ENCODE peak calls at places on chromosomes 1 and 21, in seven cellular contexts. One of them, this sample, is unnamed.

GRCh38 chr1:206941766-206942418 is 4.4 kb downstream of the PIGR start:
- DNase-seq in fibroblast of lung: no peak
- DNase-seq in body of pancreas: peak
- DNase-seq in Caco-2: peak
- DNase-seq in colonic mucosa: peak
- DNase-seq in astrocyte of the cerebellum: no peak
- DNase-seq in AG10803: no peak
- DNase-seq in this sample: no peak

GRCh38 chr1:99806882-99807281 is 40.4 kb upstream of the FRRS1 start:
- DNase-seq in astrocyte of the cerebellum: no peak
- DNase-seq in AG10803: no peak
- DNase-seq in fibroblast of lung: no peak
- DNase-seq in body of pancreas: no peak
- DNase-seq in Caco-2: no peak
- DNase-seq in colonic mucosa: no peak
- DNase-seq in this sample: no peak

GRCh38 chr1:10621906-10622305 is 147.2 kb downstream of the PEX14 start:
- DNase-seq in body of pancreas: no peak
- DNase-seq in fibroblast of lung: no peak
- DNase-seq in astrocyte of the cerebellum: no peak
- DNase-seq in AG10803: no peak
- DNase-seq in Caco-2: no peak
- DNase-seq in colonic mucosa: no peak
- DNase-seq in this sample: no peak

GRCh38 chr1:38743184-38743583 is 116.4 kb downstream of the RRAGC start:
- DNase-seq in body of pancreas: no peak
- DNase-seq in Caco-2: no peak
- DNase-seq in colonic mucosa: no peak
- DNase-seq in AG10803: no peak
- DNase-seq in astrocyte of the cerebellum: no peak
- DNase-seq in fibroblast of lung: no peak
- DNase-seq in this sample: no peak

GRCh38 chr1:181812211-181812610 is 249.3 kb downstream of the ZNF648 start:
- DNase-seq in colonic mucosa: no peak
- DNase-seq in body of pancreas: no peak
- DNase-seq in astrocyte of the cerebellum: no peak
- DNase-seq in AG10803: no peak
- DNase-seq in Caco-2: no peak
- DNase-seq in fibroblast of lung: peak
- DNase-seq in this sample: no peak

GRCh38 chr1:244992833-244993232 is 128.5 kb upstream of the HNRNPU start:
- DNase-seq in AG10803: peak
- DNase-seq in colonic mucosa: no peak
- DNase-seq in fibroblast of lung: no peak
- DNase-seq in astrocyte of the cerebellum: no peak
- DNase-seq in Caco-2: no peak
- DNase-seq in body of pancreas: no peak
- DNase-seq in this sample: no peak

GRCh38 chr21:36548866-36549265 is 68.9 kb upstream of the CLDN14 start:
- DNase-seq in astrocyte of the cerebellum: no peak
- DNase-seq in colonic mucosa: no peak
- DNase-seq in Caco-2: no peak
- DNase-seq in body of pancreas: no peak
- DNase-seq in fibroblast of lung: no peak
- DNase-seq in AG10803: no peak
- DNase-seq in this sample: no peak

GRCh38 chr1:6348511-6349191 is 44.9 kb downstream of the ACOT7 start:
- DNase-seq in body of pancreas: no peak
- DNase-seq in fibroblast of lung: peak
- DNase-seq in colonic mucosa: peak
- DNase-seq in AG10803: peak
- DNase-seq in astrocyte of the cerebellum: peak
- DNase-seq in Caco-2: no peak
- DNase-seq in this sample: no peak

GRCh38 chr21:17612023-17612564 is 607 bp downstream of the BTG3 start:
- DNase-seq in AG10803: peak
- DNase-seq in body of pancreas: peak
- DNase-seq in colonic mucosa: peak
- DNase-seq in fibroblast of lung: peak
- DNase-seq in Caco-2: peak
- DNase-seq in astrocyte of the cerebellum: no peak
- DNase-seq in this sample: no peak

GRCh38 chr21:39452207-39452964 is 616 bp downstream of the SH3BGR start:
- DNase-seq in body of pancreas: no peak
- DNase-seq in colonic mucosa: no peak
- DNase-seq in fibroblast of lung: peak
- DNase-seq in Caco-2: no peak
- DNase-seq in AG10803: peak
- DNase-seq in astrocyte of the cerebellum: no peak
- DNase-seq in this sample: no peak

GRCh38 chr21:36854391-36854790 is 112.1 kb downstream of the HLCS start:
- DNase-seq in AG10803: no peak
- DNase-seq in body of pancreas: no peak
- DNase-seq in colonic mucosa: peak
- DNase-seq in Caco-2: no peak
- DNase-seq in fibroblast of lung: no peak
- DNase-seq in astrocyte of the cerebellum: no peak
- DNase-seq in this sample: no peak

GRCh38 chr1:180521474-180522203 is 19.3 kb upstream of the ACBD6 start:
- DNase-seq in AG10803: peak
- DNase-seq in body of pancreas: no peak
- DNase-seq in Caco-2: peak
- DNase-seq in fibroblast of lung: peak
- DNase-seq in astrocyte of the cerebellum: no peak
- DNase-seq in colonic mucosa: no peak
- DNase-seq in this sample: no peak

GRCh38 chr1:33791251-33791650 is 72.6 kb upstream of the HMGB4 start:
- DNase-seq in astrocyte of the cerebellum: no peak
- DNase-seq in fibroblast of lung: no peak
- DNase-seq in AG10803: no peak
- DNase-seq in Caco-2: no peak
- DNase-seq in colonic mucosa: no peak
- DNase-seq in body of pancreas: no peak
- DNase-seq in this sample: no peak

GRCh38 chr1:115771847-115772457 is 3.4 kb upstream of the CASQ2 start:
- DNase-seq in colonic mucosa: peak
- DNase-seq in astrocyte of the cerebellum: peak
- DNase-seq in fibroblast of lung: peak
- DNase-seq in AG10803: peak
- DNase-seq in body of pancreas: peak
- DNase-seq in Caco-2: peak
- DNase-seq in this sample: no peak

GRCh38 chr1:100539836-100540536 is 2.0 kb downstream of the GPR88 start:
- DNase-seq in AG10803: peak
- DNase-seq in Caco-2: no peak
- DNase-seq in astrocyte of the cerebellum: no peak
- DNase-seq in colonic mucosa: no peak
- DNase-seq in fibroblast of lung: peak
- DNase-seq in body of pancreas: no peak
- DNase-seq in this sample: no peak

DNA sequence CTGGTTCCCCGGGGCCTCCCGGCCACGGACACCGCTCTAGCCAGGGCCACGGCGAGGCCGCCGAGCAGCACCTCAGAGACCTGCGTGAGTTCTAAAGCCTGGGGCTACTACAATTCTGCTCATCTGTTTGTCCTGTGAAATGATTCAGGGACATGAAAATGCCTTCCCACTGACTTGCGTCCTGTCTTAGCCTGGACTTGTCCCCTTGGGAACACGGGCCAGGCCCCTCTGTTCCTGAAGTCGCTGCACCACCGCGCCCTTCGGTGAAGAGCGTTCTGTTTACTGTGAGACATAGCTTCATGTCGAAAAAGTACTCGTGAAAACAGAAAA is 11.9 kb downstream of the YBEY start:
- DNase-seq in colonic mucosa: no peak
- DNase-seq in astrocyte of the cerebellum: no peak
- DNase-seq in body of pancreas: no peak
- DNase-seq in Caco-2: no peak
- DNase-seq in AG10803: peak
- DNase-seq in fibroblast of lung: no peak
- DNase-seq in this sample: no peak
- H3K4me3 ChIP-seq in colonic mucosa: peak
- H3K4me3 ChIP-seq in astrocyte of the cerebellum: no peak
- H3K4me3 ChIP-seq in body of pancreas: no peak
- H3K4me3 ChIP-seq in Caco-2: no peak
- H3K4me3 ChIP-seq in AG10803: peak
- H3K4me3 ChIP-seq in fibroblast of lung: no peak
- H3K4me3 ChIP-seq in this sample: peak

GRCh38 chr1:28235746-28236655 is at the start of gene ATP5IF1:
- DNase-seq in fibroblast of lung: peak
- DNase-seq in colonic mucosa: peak
- DNase-seq in AG10803: peak
- DNase-seq in body of pancreas: peak
- DNase-seq in astrocyte of the cerebellum: peak
- DNase-seq in Caco-2: peak
- DNase-seq in this sample: peak
- TF ChIP-seq CTCF in fibroblast of lung: no peak
- TF ChIP-seq CTCF in colonic mucosa: no peak
- TF ChIP-seq CTCF in AG10803: no peak
- TF ChIP-seq CTCF in body of pancreas: no peak
- TF ChIP-seq CTCF in astrocyte of the cerebellum: no peak
- TF ChIP-seq CTCF in Caco-2: no peak
- TF ChIP-seq CTCF in this sample: no peak

GRCh38 chr1:1357871-1358432 is 403 bp downstream of the MXRA8 start:
- DNase-seq in fibroblast of lung: no peak
- DNase-seq in body of pancreas: no peak
- DNase-seq in astrocyte of the cerebellum: no peak
- DNase-seq in colonic mucosa: no peak
- DNase-seq in Caco-2: no peak
- DNase-seq in AG10803: no peak
- DNase-seq in this sample: no peak
- H3K4me3 ChIP-seq in fibroblast of lung: peak
- H3K4me3 ChIP-seq in body of pancreas: no peak
- H3K4me3 ChIP-seq in astrocyte of the cerebellum: peak
- H3K4me3 ChIP-seq in colonic mucosa: peak
- H3K4me3 ChIP-seq in Caco-2: no peak
- H3K4me3 ChIP-seq in AG10803: peak
- H3K4me3 ChIP-seq in this sample: peak

GRCh38 chr1:228403231-228403631 is 3.4 kb downstream of the TRIM11 start:
- DNase-seq in astrocyte of the cerebellum: no peak
- DNase-seq in colonic mucosa: no peak
- DNase-seq in fibroblast of lung: no peak
- DNase-seq in Caco-2: no peak
- DNase-seq in AG10803: no peak
- DNase-seq in body of pancreas: no peak
- DNase-seq in this sample: no peak
- TF ChIP-seq CTCF in astrocyte of the cerebellum: no peak
- TF ChIP-seq CTCF in colonic mucosa: no peak
- TF ChIP-seq CTCF in fibroblast of lung: no peak
- TF ChIP-seq CTCF in Caco-2: no peak
- TF ChIP-seq CTCF in AG10803: no peak
- TF ChIP-seq CTCF in body of pancreas: no peak
- TF ChIP-seq CTCF in this sample: no peak

GRCh38 chr1:50422946-50423669 is at the start of gene DMRTA2:
- DNase-seq in astrocyte of the cerebellum: no peak
- DNase-seq in Caco-2: peak
- DNase-seq in body of pancreas: no peak
- DNase-seq in fibroblast of lung: peak
- DNase-seq in AG10803: no peak
- DNase-seq in colonic mucosa: no peak
- DNase-seq in this sample: no peak
- H3K4me3 ChIP-seq in astrocyte of the cerebellum: peak
- H3K4me3 ChIP-seq in Caco-2: peak
- H3K4me3 ChIP-seq in body of pancreas: no peak
- H3K4me3 ChIP-seq in fibroblast of lung: peak
- H3K4me3 ChIP-seq in AG10803: peak
- H3K4me3 ChIP-seq in colonic mucosa: peak
- H3K4me3 ChIP-seq in this sample: no peak

GRCh38 chr21:42669069-42669468 is 15.6 kb downstream of the PDE9A start:
- DNase-seq in AG10803: no peak
- DNase-seq in body of pancreas: no peak
- DNase-seq in Caco-2: no peak
- DNase-seq in astrocyte of the cerebellum: no peak
- DNase-seq in fibroblast of lung: no peak
- DNase-seq in colonic mucosa: no peak
- DNase-seq in this sample: no peak
- TF ChIP-seq CTCF in AG10803: no peak
- TF ChIP-seq CTCF in body of pancreas: no peak
- TF ChIP-seq CTCF in Caco-2: peak
- TF ChIP-seq CTCF in astrocyte of the cerebellum: peak
- TF ChIP-seq CTCF in fibroblast of lung: no peak
- TF ChIP-seq CTCF in colonic mucosa: no peak
- TF ChIP-seq CTCF in this sample: peak

GRCh38 chr1:19010503-19010902 is 54.0 kb upstream of the IFFO2 start:
- DNase-seq in astrocyte of the cerebellum: no peak
- DNase-seq in body of pancreas: peak
- DNase-seq in Caco-2: peak
- DNase-seq in AG10803: no peak
- DNase-seq in colonic mucosa: no peak
- DNase-seq in fibroblast of lung: no peak
- DNase-seq in this sample: no peak

GRCh38 chr1:19011832-19012231 is 55.4 kb upstream of the IFFO2 start:
- DNase-seq in AG10803: no peak
- DNase-seq in astrocyte of the cerebellum: no peak
- DNase-seq in colonic mucosa: no peak
- DNase-seq in fibroblast of lung: no peak
- DNase-seq in body of pancreas: no peak
- DNase-seq in Caco-2: no peak
- DNase-seq in this sample: no peak

GRCh38 chr1:19009882-19010321 is 53.4 kb upstream of the IFFO2 start:
- DNase-seq in AG10803: peak
- DNase-seq in body of pancreas: peak
- DNase-seq in Caco-2: peak
- DNase-seq in astrocyte of the cerebellum: peak
- DNase-seq in colonic mucosa: no peak
- DNase-seq in fibroblast of lung: peak
- DNase-seq in this sample: peak

GRCh38 chr1:19009126-19009881 is 52.8 kb upstream of the IFFO2 start:
- DNase-seq in Caco-2: no peak
- DNase-seq in astrocyte of the cerebellum: no peak
- DNase-seq in body of pancreas: no peak
- DNase-seq in fibroblast of lung: no peak
- DNase-seq in colonic mucosa: no peak
- DNase-seq in AG10803: no peak
- DNase-seq in this sample: no peak

GRCh38 chr1:19010995-19011696 is 54.7 kb upstream of the IFFO2 start:
- DNase-seq in Caco-2: peak
- DNase-seq in astrocyte of the cerebellum: peak
- DNase-seq in fibroblast of lung: peak
- DNase-seq in AG10803: peak
- DNase-seq in body of pancreas: peak
- DNase-seq in colonic mucosa: peak
- DNase-seq in this sample: peak
- H3K4me3 ChIP-seq in Caco-2: no peak
- H3K4me3 ChIP-seq in astrocyte of the cerebellum: no peak
- H3K4me3 ChIP-seq in fibroblast of lung: no peak
- H3K4me3 ChIP-seq in AG10803: no peak
- H3K4me3 ChIP-seq in body of pancreas: no peak
- H3K4me3 ChIP-seq in colonic mucosa: no peak
- H3K4me3 ChIP-seq in this sample: no peak

This sample was measured in retinal pigment epithelial cell.